ENCODE peak calls at places on chromosomes 11 and 22, in five cellular contexts. I, U, D, V and K are unnamed samples.

GRCh38 chr11:96241351-96241841 is 101.6 kb downstream of the MAML2 start:
- DNase-seq in I (no peak), U (no peak), D (no peak), V (no peak), K (no peak)

GRCh38 chr11:86116386-86116726 is 47.5 kb upstream of the PICALM start:
- DNase-seq in I (peak; percentile 30), U (no peak), D (no peak), V (no peak), K (peak; percentile 27)

GRCh38 chr11:44764583-44764982 is 37.8 kb downstream of the TSPAN18 start:
- DNase-seq in I (no peak), U (no peak), D (no peak), V (no peak), K (no peak)

GRCh38 chr11:19800162-19800561 is 87.5 kb downstream of the NAV2 start:
- DNase-seq in I (no peak), U (no peak), D (no peak), V (no peak), K (no peak)

GRCh38 chr11:114132944-114133394 is 73.5 kb downstream of the ZBTB16 start:
- DNase-seq in I (peak; percentile 74), U (no peak), D (no peak), V (no peak), K (no peak)

GRCh38 chr11:77379253-77379652 is 77.8 kb upstream of the GDPD4 start:
- DNase-seq in I (no peak), U (no peak), D (no peak), V (no peak), K (no peak)

GRCh38 chr11:40842750-40843339 is 616.6 kb downstream of the LRRC4C start:
- DNase-seq in I (no peak), U (no peak), D (no peak), V (no peak), K (no peak)

GRCh38 chr11:42824067-42824466 is 487.7 kb upstream of the API5 start:
- DNase-seq in I (no peak), U (no peak), D (no peak), V (no peak), K (no peak)

GRCh38 chr11:3153291-3153861 is 11.7 kb downstream of the OSBPL5 start:
- DNase-seq in I (peak; percentile 48), U (no peak), D (no peak), V (no peak), K (no peak)

GRCh38 chr11:99973993-99974392 is 713.1 kb upstream of the ARHGAP42 start:
- DNase-seq in I (no peak), U (no peak), D (no peak), V (no peak), K (no peak)

GRCh38 chr22:32985899-32986772 is 72.0 kb downstream of the SYN3 start:
- DNase-seq in I (peak; percentile 63), U (peak; percentile 84), D (peak; percentile 61), V (no peak), K (no peak)

GRCh38 chr11:69012092-69013008 is 696 bp downstream of the MRGPRF start:
- DNase-seq in I (peak; percentile 40), U (no peak), D (no peak), V (no peak), K (no peak)

GRCh38 chr11:34613462-34614183 is 7.3 kb upstream of the EHF start:
- DNase-seq in I (no peak), U (no peak), D (no peak), V (no peak), K (no peak)

GRCh38 chr22:44702479-44703219 is 645 bp downstream of the PRR5 start:
- DNase-seq in I (no peak), U (peak; percentile 18), D (peak; percentile 56), V (peak; percentile 19), K (peak; percentile 9)

GRCh38 chr11:27339940-27340339 is 23.1 kb downstream of the CCDC34 start:
- DNase-seq in I (no peak), U (no peak), D (no peak), V (no peak), K (no peak)

GRCh38 chr22:36301384-36301828 is 48.5 kb downstream of the APOL1 start:
- DNase-seq in I (peak; percentile 24), U (peak; percentile 72), D (peak; percentile 83), V (peak; percentile 77), K (peak; percentile 55)

GRCh38 chr22:36244522-36245391 is 5.4 kb upstream of the APOL2 start:
- DNase-seq in I (no peak), U (no peak), D (no peak), V (no peak), K (no peak)

GRCh38 chr11:119179983-119180382 is 5.3 kb upstream of the NHERF4 start:
- DNase-seq in I (no peak), U (no peak), D (no peak), V (no peak), K (no peak)

GRCh38 chr11:110679323-110679980 is 32.8 kb downstream of the ARHGAP20 start:
- DNase-seq in I (no peak), U (no peak), D (no peak), V (no peak), K (no peak)

GRCh38 chr11:10314199-10315072 is 9.6 kb downstream of the ADM start:
- DNase-seq in I (no peak), U (no peak), D (no peak), V (no peak), K (no peak)

GRCh38 chr22:35538801-35539321 is 1.8 kb upstream of the RASD2 start:
- DNase-seq in I (no peak), U (peak; percentile 51), D (peak; percentile 24), V (no peak), K (no peak)

GRCh38 chr22:42964994-42965699 is 49.8 kb downstream of the PACSIN2 start:
- DNase-seq in I (no peak), U (no peak), D (no peak), V (no peak), K (no peak)

GRCh38 chr22:50218996-50219727 is 18.4 kb downstream of the SELENOO start:
- DNase-seq in I (no peak), U (no peak), D (no peak), V (no peak), K (no peak)

GRCh38 chr11:391117-392017 is 2.6 kb upstream of the PKP3 start:
- DNase-seq in I (no peak), U (no peak), D (no peak), V (no peak), K (no peak)

GRCh38 chr11:114197799-114198500 is 98.2 kb upstream of the NNMT start:
- DNase-seq in I (no peak), U (no peak), D (no peak), V (no peak), K (no peak)

GRCh38 chr11:114145166-114145695 is 85.7 kb downstream of the ZBTB16 start:
- DNase-seq in I (no peak), U (no peak), D (no peak), V (no peak), K (no peak)

GRCh38 chr11:34599406-34599901 is 21.4 kb upstream of the EHF start:
- DNase-seq in I (peak; percentile 70), U (no peak), D (no peak), V (no peak), K (no peak)

GRCh38 chr11:27677108-27677507 is 23.1 kb downstream of the BDNF start:
- DNase-seq in I (no peak), U (no peak), D (no peak), V (no peak), K (no peak)

GRCh38 chr22:33785283-33785991 is 134.8 kb downstream of the LARGE1 start:
- DNase-seq in I (peak; percentile 64), U (no peak), D (no peak), V (no peak), K (no peak)

GRCh38 chr11:114150671-114151070 is 91.2 kb downstream of the ZBTB16 start:
- DNase-seq in I (no peak), U (no peak), D (no peak), V (no peak), K (no peak)

GRCh38 chr22:45818130-45819085 is 146.8 kb downstream of the ATXN10 start:
- DNase-seq in I (no peak), U (no peak), D (no peak), V (no peak), K (no peak)

GRCh38 chr11:130037058-130037457 is 32.6 kb upstream of the APLP2 start:
- DNase-seq in I (peak; percentile 66), U (no peak), D (no peak), V (no peak), K (no peak)

GRCh38 chr11:9784602-9785315 is 120.9 kb downstream of the SWAP70 start:
- DNase-seq in I (no peak), U (no peak), D (no peak), V (no peak), K (no peak)

GRCh38 chr11:28924007-28924406 is 815.8 kb downstream of the METTL15 start:
- DNase-seq in I (no peak), U (no peak), D (no peak), V (no peak), K (no peak)